ENCODE peak calls at places on chromosomes 6 and 20, in five cellular contexts. V is progenitor cell of endocrine pancreas, M is BE2C, U is foreskin fibroblast, H is fibroblast of lung. K is an unnamed sample.

GRCh38 chr6:158050955-158051354 is 69.3 kb downstream of the SYNJ2 start:
- DNase-seq in H (no peak), M (no peak), U (peak), V (no peak), K (no peak)

GRCh38 chr6:91087864-91088263 is 501.0 kb upstream of the MAP3K7 start:
- DNase-seq in U (no peak), H (no peak), M (no peak), V (no peak), K (no peak)

GRCh38 chr20:3775457-3775856 is 5.8 kb downstream of the SPEF1 start:
- DNase-seq in V (no peak), M (no peak), U (no peak), H (no peak), K (no peak)

GRCh38 chr20:7693761-7694160 is 246.5 kb downstream of the HAO1 start:
- DNase-seq in H (peak), U (peak), V (no peak), M (no peak), K (no peak)

GRCh38 chr6:147769496-147770087 is 261.1 kb downstream of the SAMD5 start:
- DNase-seq in H (no peak), V (no peak), M (no peak), U (no peak), K (no peak)

GRCh38 chr20:47524385-47524784 is 22.7 kb downstream of the NCOA3 start:
- DNase-seq in U (no peak), M (no peak), V (no peak), H (no peak), K (no peak)

GRCh38 chr6:118813795-118814194 is 80.2 kb upstream of the ASF1A start:
- DNase-seq in V (no peak), M (no peak), U (peak), H (peak), K (no peak)

GRCh38 chr6:119568580-119568979 is 219.0 kb upstream of the MAN1A1 start:
- DNase-seq in U (no peak), M (no peak), V (no peak), H (no peak), K (no peak)

GRCh38 chr20:59829415-59830106 is 103.9 kb downstream of the SYCP2 start:
- DNase-seq in U (no peak), M (no peak), V (no peak), H (no peak), K (no peak)

GRCh38 chr20:23362392-23363256 is 642 bp downstream of the GZF1 start:
- DNase-seq in M (peak), H (peak), U (no peak), V (no peak), K (peak)

GRCh38 chr6:33728438-33728837 is 16.9 kb upstream of the UQCC2 start:
- DNase-seq in V (no peak), H (no peak), U (no peak), M (no peak), K (no peak)

GRCh38 chr6:16511723-16512584 is 249.3 kb downstream of the ATXN1 start:
- DNase-seq in H (no peak), M (no peak), U (no peak), V (no peak), K (no peak)

GRCh38 chr6:66897576-66897975 is 1190.5 kb upstream of the EYS start:
- DNase-seq in H (peak), V (no peak), U (peak), M (peak), K (no peak)

GRCh38 chr6:13277231-13277630 is 51.1 kb downstream of the TBC1D7 start:
- DNase-seq in M (no peak), H (no peak), U (no peak), V (no peak), K (no peak)

GRCh38 chr20:12207875-12208274 is 290.2 kb downstream of the BTBD3 start:
- DNase-seq in H (peak), V (no peak), U (peak), M (peak), K (no peak)

GRCh38 chr6:16704706-16705402 is 56.4 kb downstream of the ATXN1 start:
- DNase-seq in V (no peak), H (peak), M (no peak), U (peak), K (no peak)

GRCh38 chr20:19283503-19283902 is 71.1 kb downstream of the SLC24A3 start:
- DNase-seq in V (no peak), H (no peak), U (no peak), M (no peak), K (no peak)

GRCh38 chr6:16600026-16600425 is 161.2 kb downstream of the ATXN1 start:
- DNase-seq in H (no peak), V (no peak), M (no peak), U (no peak), K (no peak)

GRCh38 chr20:53061709-53062108 is 89.6 kb downstream of the TSHZ2 start:
- DNase-seq in H (no peak), M (no peak), U (no peak), V (no peak), K (no peak)

GRCh38 chr6:34601706-34602105 is 45.6 kb upstream of the SPDEF start:
- DNase-seq in V (no peak), U (no peak), M (no peak), H (no peak), K (no peak)

GRCh38 chr6:39203398-39203797 is 25.9 kb downstream of the KCNK5 start:
- DNase-seq in U (no peak), V (no peak), M (no peak), H (no peak), K (no peak)

GRCh38 chr6:70956451-70957283 is at the start of gene B3GAT2:
- DNase-seq in M (peak), U (peak), H (peak), V (peak), K (no peak)

GRCh38 chr20:24598346-24598745 is 128.9 kb downstream of the SYNDIG1 start:
- DNase-seq in V (no peak), M (no peak), U (no peak), H (no peak), K (no peak)

GRCh38 chr20:32386091-32386490 is 28.0 kb downstream of the ASXL1 start:
- DNase-seq in V (no peak), M (no peak), U (no peak), H (peak), K (no peak)

GRCh38 chr20:45283529-45284065 is 23.0 kb upstream of the RBPJL start:
- DNase-seq in V (no peak), U (no peak), H (no peak), M (no peak), K (no peak)

GRCh38 chr6:38489951-38490350 is 149.8 kb downstream of the BTBD9 start:
- DNase-seq in U (peak), H (peak), V (no peak), M (no peak), K (no peak)

GRCh38 chr20:58131581-58132142 is 96.8 kb downstream of the ANKRD60 start:
- DNase-seq in U (peak), H (peak), V (no peak), M (no peak), K (no peak)

GRCh38 chr6:12608016-12608860 is 108.3 kb upstream of the PHACTR1 start:
- DNase-seq in H (peak), V (no peak), U (peak), M (no peak), K (no peak)

GRCh38 chr6:136547871-136548270 is 2.4 kb downstream of the MAP7 start:
- DNase-seq in V (no peak), U (no peak), M (no peak), H (no peak), K (no peak)

GRCh38 chr6:136548582-136549330 is 1.5 kb downstream of the MAP7 start:
- DNase-seq in M (no peak), U (no peak), H (no peak), V (no peak), K (no peak)

GRCh38 chr6:136549359-136550044 is 720 bp downstream of the MAP7 start:
- DNase-seq in U (no peak), M (peak), H (no peak), V (peak), K (peak)

GRCh38 chr6:136546321-136546720 is 3.9 kb downstream of the MAP7 start:
- DNase-seq in U (no peak), H (no peak), M (no peak), V (no peak), K (no peak)

DNA sequence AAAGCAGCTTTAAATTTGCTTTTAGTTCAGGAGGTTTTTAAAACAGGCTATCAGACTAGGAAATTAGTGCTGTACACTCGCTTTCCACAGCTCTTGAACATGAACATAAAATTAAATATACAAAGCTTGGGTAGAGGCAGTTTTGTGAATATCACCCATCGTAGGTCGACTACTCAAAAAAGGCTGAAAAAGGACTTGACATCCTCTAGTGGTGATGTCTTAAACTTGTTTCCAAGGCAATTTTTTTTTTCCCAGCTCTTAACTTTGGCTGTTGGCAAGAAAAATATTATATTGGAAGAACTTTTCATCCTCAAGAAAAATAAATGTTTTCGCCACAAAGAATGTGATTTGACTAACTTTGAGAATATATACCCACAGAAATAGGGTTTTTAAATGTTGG is 2.9 kb downstream of the MAP7 start:
- DNase-seq in M (no peak), H (peak), U (peak), V (no peak), K (no peak)
- TF ChIP-seq CTCF in M (peak), H (peak), U (peak), V (peak), K (no peak)

GRCh38 chr6:54217018-54217417 is 91.2 kb upstream of the TINAG start:
- DNase-seq in M (no peak), V (no peak), H (no peak), U (no peak), K (no peak)
- TF ChIP-seq CTCF in M (no peak), V (no peak), H (no peak), U (no peak), K (no peak)

DNA sequence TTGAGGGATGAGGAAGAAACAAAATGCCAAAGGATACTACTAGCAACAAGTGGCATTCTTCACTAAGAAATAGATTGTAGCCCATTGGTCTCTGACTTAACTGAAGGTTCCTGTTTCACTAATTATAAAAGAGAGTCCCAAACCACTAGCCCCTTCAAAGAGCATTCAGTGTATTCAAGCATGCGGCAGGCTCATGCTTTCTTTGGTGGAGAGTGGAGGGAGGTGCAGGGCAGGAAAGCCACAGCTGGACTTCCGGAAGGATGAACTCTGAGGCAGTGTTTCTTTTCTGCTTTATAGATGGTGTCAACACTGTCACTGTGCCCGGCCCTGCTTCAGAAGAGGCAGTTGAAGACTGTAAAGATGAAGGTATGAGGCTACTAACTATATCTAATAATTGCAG is 636.1 kb downstream of the KIF16B start:
- DNase-seq in H (no peak), U (no peak), V (no peak), M (no peak), K (no peak)
- TF ChIP-seq CTCF in H (no peak), U (no peak), V (no peak), M (no peak), K (no peak)

GRCh38 chr6:14353798-14354197 is 236.2 kb downstream of the CD83 start:
- DNase-seq in V (no peak), M (no peak), H (no peak), U (no peak), K (no peak)
- TF ChIP-seq CTCF in V (no peak), M (no peak), H (no peak), U (no peak), K (no peak)

GRCh38 chr20:4916991-4917881 is 84.1 kb downstream of the SLC23A2 start:
- DNase-seq in H (peak), U (no peak), M (no peak), V (no peak), K (no peak)
- TF ChIP-seq CTCF in H (peak), U (no peak), M (no peak), V (no peak), K (no peak)

GRCh38 chr6:140203611-140204553 is 829.4 kb upstream of the CITED2 start:
- DNase-seq in V (no peak), H (peak), M (no peak), U (peak), K (no peak)
- TF ChIP-seq CTCF in V (no peak), H (no peak), M (no peak), U (no peak), K (no peak)

DNA sequence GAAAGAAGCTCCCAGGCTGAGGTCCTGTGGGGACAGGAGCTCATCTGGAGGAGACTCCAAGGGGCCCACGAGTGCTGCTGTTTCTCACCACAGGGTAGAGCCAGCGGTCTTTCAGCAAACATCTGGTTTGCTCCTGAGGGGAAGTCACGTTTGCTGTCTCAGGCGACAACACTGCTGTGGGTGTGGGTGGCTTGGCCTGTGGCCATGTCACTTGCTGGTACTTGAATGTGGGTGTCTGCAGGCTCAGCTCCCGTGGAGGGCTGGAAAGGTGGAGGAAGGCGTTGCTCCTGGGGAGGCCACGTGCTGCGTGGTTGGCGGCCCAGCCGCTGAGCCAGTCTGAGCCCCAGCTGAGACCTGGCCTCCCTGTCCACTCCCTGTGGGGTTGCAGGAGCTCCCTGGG is 52.8 kb upstream of the MPC1 start:
- DNase-seq in U (peak), V (no peak), M (peak), H (no peak), K (peak)
- TF ChIP-seq CTCF in U (peak), V (no peak), M (peak), H (no peak), K (peak)

GRCh38 chr6:151276112-151276745 is 36.5 kb downstream of the AKAP12 start:
- DNase-seq in M (no peak), H (peak), V (no peak), U (peak), K (no peak)
- TF ChIP-seq CTCF in M (no peak), H (no peak), V (peak), U (peak), K (no peak)

GRCh38 chr20:1622450-1622849 is 2.6 kb upstream of the SIRPB1 start:
- DNase-seq in H (no peak), M (no peak), U (no peak), V (no peak), K (no peak)

GRCh38 chr20:1617055-1617454 is 2.8 kb downstream of the SIRPB1 start:
- DNase-seq in M (no peak), U (no peak), V (no peak), H (peak), K (no peak)

GRCh38 chr20:1618954-1619550 is 757 bp downstream of the SIRPB1 start:
- DNase-seq in M (no peak), V (no peak), U (no peak), H (no peak), K (no peak)

GRCh38 chr20:1619861-1620444 is at the start of gene SIRPB1:
- DNase-seq in H (peak), M (no peak), V (no peak), U (no peak), K (no peak)

DNA sequence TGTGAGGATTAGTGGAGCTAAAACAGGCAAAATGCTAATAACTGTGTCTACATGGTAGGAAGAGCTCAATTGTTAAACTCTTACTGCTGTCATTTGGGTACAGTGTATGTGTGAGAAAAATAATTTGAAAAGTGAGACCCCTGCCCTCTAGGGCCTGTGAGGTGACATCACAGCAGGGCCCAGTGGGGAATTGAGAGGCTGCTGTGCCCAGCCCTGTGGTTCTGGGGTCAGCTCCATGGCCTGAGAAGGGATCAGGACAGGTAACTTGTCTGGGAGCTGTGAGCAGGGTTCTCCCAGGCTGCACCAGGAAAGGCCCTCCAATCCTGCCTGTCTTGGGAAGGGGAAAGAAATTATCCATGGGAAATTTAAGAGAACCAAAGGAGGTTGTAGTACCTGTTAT is 1.3 kb downstream of the SIRPB1 start:
- DNase-seq in H (no peak), V (no peak), M (no peak), U (no peak), K (no peak)
- TF ChIP-seq CTCF in H (no peak), V (no peak), M (no peak), U (no peak), K (no peak)

DNA sequence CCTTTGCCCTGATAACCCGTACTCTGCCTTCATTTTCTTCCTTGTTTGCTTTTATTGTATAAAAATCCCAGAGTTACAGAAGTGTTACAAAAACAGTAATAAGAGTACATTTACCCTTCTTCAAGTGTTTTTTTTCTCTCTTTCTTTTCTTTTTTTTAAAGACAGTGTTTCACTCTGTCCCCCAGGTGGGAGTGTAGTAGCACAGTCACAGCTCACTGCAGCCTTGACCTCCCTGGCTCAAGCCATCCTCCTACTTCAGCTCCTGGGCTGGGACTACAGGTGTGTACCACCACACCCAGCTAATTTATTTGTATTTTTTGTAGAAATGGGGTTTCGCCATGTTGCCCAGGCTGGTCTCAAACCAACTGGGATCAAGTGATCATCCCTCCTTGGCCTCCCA is 402.7 kb downstream of the CDKAL1 start:
- DNase-seq in M (no peak), V (no peak), H (no peak), U (no peak), K (no peak)
- TF ChIP-seq CTCF in M (no peak), V (no peak), H (no peak), U (no peak), K (no peak)

K was measured in natural killer cell.